ENCODE peak calls at places on chromosomes 7 and 10, in four cellular contexts. One of them, this sample, is unnamed.

GRCh38 chr10:76033457-76034196 is 602.2 kb downstream of the LRMDA start:
- DNase-seq in H1: no peak
- DNase-seq in WTC11: no peak
- DNase-seq in K562: no peak
- DNase-seq in this sample: no peak

GRCh38 chr7:103348959-103349358 is 1.5 kb downstream of the PSMC2 start:
- DNase-seq in H1: no peak
- DNase-seq in WTC11: no peak
- DNase-seq in K562: no peak
- DNase-seq in this sample: no peak

GRCh38 chr10:71396084-71396713 is 521 bp upstream of the CDH23 start:
- DNase-seq in H1: peak
- DNase-seq in WTC11: peak
- DNase-seq in K562: peak
- DNase-seq in this sample: peak

GRCh38 chr10:80633910-80634309 is 96.2 kb downstream of the SH2D4B start:
- DNase-seq in H1: no peak
- DNase-seq in WTC11: no peak
- DNase-seq in K562: no peak
- DNase-seq in this sample: no peak

GRCh38 chr10:125076891-125077643 is 83.3 kb downstream of the CTBP2 start:
- DNase-seq in H1: no peak
- DNase-seq in WTC11: no peak
- DNase-seq in K562: no peak
- DNase-seq in this sample: no peak

GRCh38 chr7:139044813-139045794 is 9.3 kb upstream of the ZC3HAV1L start:
- DNase-seq in H1: no peak
- DNase-seq in WTC11: no peak
- DNase-seq in K562: peak
- DNase-seq in this sample: no peak

GRCh38 chr10:78623577-78624215 is 445.1 kb upstream of the ZMIZ1 start:
- DNase-seq in H1: no peak
- DNase-seq in WTC11: no peak
- DNase-seq in K562: no peak
- DNase-seq in this sample: no peak

GRCh38 chr7:7650682-7651206 is 10.2 kb downstream of the UMAD1 start:
- DNase-seq in H1: no peak
- DNase-seq in WTC11: no peak
- DNase-seq in K562: no peak
- DNase-seq in this sample: no peak

GRCh38 chr10:23198940-23199767 is 7.0 kb downstream of the PTF1A start:
- DNase-seq in H1: peak
- DNase-seq in WTC11: peak
- DNase-seq in K562: no peak
- DNase-seq in this sample: peak

GRCh38 chr10:112183329-112184051 is at the start of gene GPAM:
- DNase-seq in H1: peak
- DNase-seq in WTC11: peak
- DNase-seq in K562: peak
- DNase-seq in this sample: peak

GRCh38 chr10:79102056-79102874 is 33.5 kb downstream of the ZMIZ1 start:
- DNase-seq in H1: no peak
- DNase-seq in WTC11: no peak
- DNase-seq in K562: peak
- DNase-seq in this sample: peak

GRCh38 chr7:35565927-35566326 is 129.0 kb downstream of the HERPUD2 start:
- DNase-seq in H1: no peak
- DNase-seq in WTC11: no peak
- DNase-seq in K562: no peak
- DNase-seq in this sample: no peak

DNA sequence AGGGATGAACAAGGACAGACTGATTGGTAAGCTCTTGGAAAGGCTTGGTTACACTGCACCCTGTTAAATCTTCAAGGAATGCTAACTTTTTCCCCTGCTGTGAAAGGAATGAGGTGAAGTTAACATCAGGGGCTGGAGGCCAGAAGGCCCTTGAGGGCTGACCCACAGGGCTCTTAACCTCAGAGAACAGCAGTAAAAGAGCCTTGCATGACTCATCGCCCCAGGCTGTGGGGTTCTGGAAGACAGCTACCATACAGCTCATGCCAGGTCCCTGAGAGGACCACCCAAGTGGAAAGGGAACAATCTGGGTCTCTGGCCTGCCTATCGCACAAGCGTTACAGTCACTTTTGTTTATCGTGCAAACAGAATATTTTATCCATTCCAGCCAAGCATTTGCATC is 54.4 kb downstream of the CYP2C9 start:
- DNase-seq in H1: peak
- DNase-seq in WTC11: peak
- DNase-seq in K562: no peak
- DNase-seq in this sample: no peak
- TF ChIP-seq TEAD4 in H1: peak
- TF ChIP-seq TEAD4 in WTC11: no peak
- TF ChIP-seq TEAD4 in K562: no peak
- TF ChIP-seq TEAD4 in this sample: no peak

GRCh38 chr10:72730462-72730861 is 38.5 kb downstream of the MCU start:
- DNase-seq in H1: no peak
- DNase-seq in WTC11: no peak
- DNase-seq in K562: no peak
- DNase-seq in this sample: no peak

GRCh38 chr10:72731916-72732419 is 40.0 kb downstream of the MCU start:
- DNase-seq in H1: no peak
- DNase-seq in WTC11: no peak
- DNase-seq in K562: no peak
- DNase-seq in this sample: no peak

GRCh38 chr10:72728462-72728861 is 36.5 kb downstream of the MCU start:
- DNase-seq in H1: no peak
- DNase-seq in WTC11: no peak
- DNase-seq in K562: no peak
- DNase-seq in this sample: no peak

GRCh38 chr10:72729528-72729927 is 37.6 kb downstream of the MCU start:
- DNase-seq in H1: no peak
- DNase-seq in WTC11: no peak
- DNase-seq in K562: no peak
- DNase-seq in this sample: no peak

DNA sequence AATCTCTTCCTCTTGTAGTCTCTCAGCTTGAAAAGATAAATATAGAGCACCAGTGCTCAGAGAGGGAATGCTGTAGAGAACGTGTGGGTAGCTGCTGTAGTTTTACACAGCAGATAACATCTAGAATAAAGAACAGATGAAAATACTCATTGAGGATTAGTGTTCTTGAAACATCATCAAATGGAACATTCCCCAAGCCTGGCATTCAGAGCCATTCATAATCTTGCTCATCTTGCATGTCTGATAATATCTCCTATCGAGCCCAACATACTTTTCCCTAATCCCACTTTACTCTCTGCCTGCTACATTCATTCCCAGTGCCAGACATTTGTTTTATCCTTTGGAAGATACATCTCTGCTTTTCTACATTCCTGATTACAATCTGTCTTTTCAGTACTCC is 35.2 kb downstream of the MCU start:
- DNase-seq in H1: no peak
- DNase-seq in WTC11: no peak
- DNase-seq in K562: no peak
- DNase-seq in this sample: peak
- TF ChIP-seq TEAD4 in H1: no peak
- TF ChIP-seq TEAD4 in WTC11: no peak
- TF ChIP-seq TEAD4 in K562: no peak
- TF ChIP-seq TEAD4 in this sample: peak

GRCh38 chr10:7319632-7320031 is 91.2 kb downstream of the SFMBT2 start:
- DNase-seq in H1: no peak
- DNase-seq in WTC11: no peak
- DNase-seq in K562: no peak
- DNase-seq in this sample: no peak
- TF ChIP-seq TEAD4 in H1: no peak
- TF ChIP-seq TEAD4 in WTC11: no peak
- TF ChIP-seq TEAD4 in K562: no peak
- TF ChIP-seq TEAD4 in this sample: no peak

GRCh38 chr7:367351-367841 is 77.4 kb downstream of the FOXL3 start:
- DNase-seq in H1: no peak
- DNase-seq in WTC11: no peak
- DNase-seq in K562: no peak
- DNase-seq in this sample: no peak
- TF ChIP-seq TEAD4 in H1: no peak
- TF ChIP-seq TEAD4 in WTC11: no peak
- TF ChIP-seq TEAD4 in K562: no peak
- TF ChIP-seq TEAD4 in this sample: no peak